ENCODE peak calls at places on chromosomes 13 and 19, in eight cellular contexts. One of them, this sample, is unnamed.
A peak's percentile ranks its signal among the peaks of the same experiment; 100 is the strongest.

GRCh38 chr19:33064117-33064777 is 441 bp downstream of the RHPN2 start:
- DNase-seq in HuH-7: peak; percentile 70
- DNase-seq in AG04450: no peak
- DNase-seq in T-helper 2 cell: peak; percentile 9
- DNase-seq in effector memory CD8-positive, alpha-beta T cell: no peak
- DNase-seq in non-pigmented ciliary epithelial cell: no peak
- DNase-seq in stimulated activated naive CD8-positive, alpha-beta T cell treated with anti-CD3 and anti-CD28 coated beads, Interleukin-15, Interleukin-2, amounts not matched to agents 100 U/mL and 50 U/mL, for 24 hours: peak; percentile 44
- DNase-seq in astrocyte of the spinal cord: no peak
- DNase-seq in this sample: no peak

GRCh38 chr13:35549481-35549880 is 73.0 kb upstream of the MAB21L1 start:
- DNase-seq in HuH-7: no peak
- DNase-seq in AG04450: no peak
- DNase-seq in T-helper 2 cell: no peak
- DNase-seq in effector memory CD8-positive, alpha-beta T cell: no peak
- DNase-seq in non-pigmented ciliary epithelial cell: peak; percentile 38
- DNase-seq in stimulated activated naive CD8-positive, alpha-beta T cell treated with anti-CD3 and anti-CD28 coated beads, Interleukin-15, Interleukin-2, amounts not matched to agents 100 U/mL and 50 U/mL, for 24 hours: no peak
- DNase-seq in astrocyte of the spinal cord: peak; percentile 70
- DNase-seq in this sample: peak; percentile 69

GRCh38 chr13:106532111-106532929 is 3.1 kb downstream of the EFNB2 start:
- DNase-seq in HuH-7: no peak
- DNase-seq in AG04450: no peak
- DNase-seq in T-helper 2 cell: no peak
- DNase-seq in effector memory CD8-positive, alpha-beta T cell: no peak
- DNase-seq in non-pigmented ciliary epithelial cell: no peak
- DNase-seq in stimulated activated naive CD8-positive, alpha-beta T cell treated with anti-CD3 and anti-CD28 coated beads, Interleukin-15, Interleukin-2, amounts not matched to agents 100 U/mL and 50 U/mL, for 24 hours: no peak
- DNase-seq in astrocyte of the spinal cord: peak; percentile 59
- DNase-seq in this sample: peak; percentile 64

GRCh38 chr13:43664700-43665191 is 122.0 kb downstream of the ENOX1 start:
- DNase-seq in HuH-7: no peak
- DNase-seq in AG04450: peak; percentile 37
- DNase-seq in T-helper 2 cell: no peak
- DNase-seq in effector memory CD8-positive, alpha-beta T cell: no peak
- DNase-seq in non-pigmented ciliary epithelial cell: peak; percentile 55
- DNase-seq in stimulated activated naive CD8-positive, alpha-beta T cell treated with anti-CD3 and anti-CD28 coated beads, Interleukin-15, Interleukin-2, amounts not matched to agents 100 U/mL and 50 U/mL, for 24 hours: no peak
- DNase-seq in astrocyte of the spinal cord: peak; percentile 75
- DNase-seq in this sample: peak; percentile 86

GRCh38 chr13:90414691-90415596 is 932.5 kb upstream of the MIR17HG start:
- DNase-seq in HuH-7: peak; percentile 1
- DNase-seq in AG04450: peak; percentile 37
- DNase-seq in T-helper 2 cell: no peak
- DNase-seq in effector memory CD8-positive, alpha-beta T cell: no peak
- DNase-seq in non-pigmented ciliary epithelial cell: peak; percentile 71
- DNase-seq in stimulated activated naive CD8-positive, alpha-beta T cell treated with anti-CD3 and anti-CD28 coated beads, Interleukin-15, Interleukin-2, amounts not matched to agents 100 U/mL and 50 U/mL, for 24 hours: no peak
- DNase-seq in astrocyte of the spinal cord: peak; percentile 76
- DNase-seq in this sample: peak; percentile 88

GRCh38 chr13:100520936-100521765 is 67.4 kb downstream of the GGACT start:
- DNase-seq in HuH-7: no peak
- DNase-seq in AG04450: no peak
- DNase-seq in T-helper 2 cell: no peak
- DNase-seq in effector memory CD8-positive, alpha-beta T cell: no peak
- DNase-seq in non-pigmented ciliary epithelial cell: no peak
- DNase-seq in stimulated activated naive CD8-positive, alpha-beta T cell treated with anti-CD3 and anti-CD28 coated beads, Interleukin-15, Interleukin-2, amounts not matched to agents 100 U/mL and 50 U/mL, for 24 hours: no peak
- DNase-seq in astrocyte of the spinal cord: peak; percentile 41
- DNase-seq in this sample: no peak

GRCh38 chr13:24293761-24294160 is 15.6 kb upstream of the C1QTNF9 start:
- DNase-seq in HuH-7: no peak
- DNase-seq in AG04450: no peak
- DNase-seq in T-helper 2 cell: no peak
- DNase-seq in effector memory CD8-positive, alpha-beta T cell: no peak
- DNase-seq in non-pigmented ciliary epithelial cell: no peak
- DNase-seq in stimulated activated naive CD8-positive, alpha-beta T cell treated with anti-CD3 and anti-CD28 coated beads, Interleukin-15, Interleukin-2, amounts not matched to agents 100 U/mL and 50 U/mL, for 24 hours: no peak
- DNase-seq in astrocyte of the spinal cord: no peak
- DNase-seq in this sample: no peak

GRCh38 chr13:18996627-18997051 is 185.0 kb downstream of the TUBA3C start:
- DNase-seq in HuH-7: no peak
- DNase-seq in AG04450: no peak
- DNase-seq in T-helper 2 cell: no peak
- DNase-seq in effector memory CD8-positive, alpha-beta T cell: no peak
- DNase-seq in non-pigmented ciliary epithelial cell: no peak
- DNase-seq in stimulated activated naive CD8-positive, alpha-beta T cell treated with anti-CD3 and anti-CD28 coated beads, Interleukin-15, Interleukin-2, amounts not matched to agents 100 U/mL and 50 U/mL, for 24 hours: no peak
- DNase-seq in astrocyte of the spinal cord: no peak
- DNase-seq in this sample: no peak

GRCh38 chr19:49145485-49146407 is 9.4 kb downstream of the HRC start:
- DNase-seq in HuH-7: peak; percentile 92
- DNase-seq in AG04450: no peak
- DNase-seq in T-helper 2 cell: peak; percentile 68
- DNase-seq in effector memory CD8-positive, alpha-beta T cell: peak; percentile 72
- DNase-seq in non-pigmented ciliary epithelial cell: no peak
- DNase-seq in stimulated activated naive CD8-positive, alpha-beta T cell treated with anti-CD3 and anti-CD28 coated beads, Interleukin-15, Interleukin-2, amounts not matched to agents 100 U/mL and 50 U/mL, for 24 hours: peak; percentile 89
- DNase-seq in astrocyte of the spinal cord: peak; percentile 75
- DNase-seq in this sample: peak; percentile 70

GRCh38 chr13:47478985-47479384 is 522.1 kb downstream of the SUCLA2 start:
- DNase-seq in HuH-7: no peak
- DNase-seq in AG04450: no peak
- DNase-seq in T-helper 2 cell: no peak
- DNase-seq in effector memory CD8-positive, alpha-beta T cell: no peak
- DNase-seq in non-pigmented ciliary epithelial cell: no peak
- DNase-seq in stimulated activated naive CD8-positive, alpha-beta T cell treated with anti-CD3 and anti-CD28 coated beads, Interleukin-15, Interleukin-2, amounts not matched to agents 100 U/mL and 50 U/mL, for 24 hours: no peak
- DNase-seq in astrocyte of the spinal cord: no peak
- DNase-seq in this sample: no peak

GRCh38 chr19:17775245-17775927 is 19.6 kb upstream of the B3GNT3 start:
- DNase-seq in HuH-7: peak; percentile 81
- DNase-seq in AG04450: no peak
- DNase-seq in T-helper 2 cell: no peak
- DNase-seq in effector memory CD8-positive, alpha-beta T cell: peak; percentile 27
- DNase-seq in non-pigmented ciliary epithelial cell: no peak
- DNase-seq in stimulated activated naive CD8-positive, alpha-beta T cell treated with anti-CD3 and anti-CD28 coated beads, Interleukin-15, Interleukin-2, amounts not matched to agents 100 U/mL and 50 U/mL, for 24 hours: peak; percentile 59
- DNase-seq in astrocyte of the spinal cord: no peak
- DNase-seq in this sample: peak; percentile 29

GRCh38 chr13:20360041-20360491 is 127.9 kb upstream of the GJB6 start:
- DNase-seq in HuH-7: no peak
- DNase-seq in AG04450: peak; percentile 18
- DNase-seq in T-helper 2 cell: no peak
- DNase-seq in effector memory CD8-positive, alpha-beta T cell: no peak
- DNase-seq in non-pigmented ciliary epithelial cell: no peak
- DNase-seq in stimulated activated naive CD8-positive, alpha-beta T cell treated with anti-CD3 and anti-CD28 coated beads, Interleukin-15, Interleukin-2, amounts not matched to agents 100 U/mL and 50 U/mL, for 24 hours: no peak
- DNase-seq in astrocyte of the spinal cord: peak; percentile 68
- DNase-seq in this sample: peak; percentile 65

GRCh38 chr19:14003279-14004051 is 2.7 kb downstream of the RFX1 start:
- DNase-seq in HuH-7: no peak
- DNase-seq in AG04450: no peak
- DNase-seq in T-helper 2 cell: no peak
- DNase-seq in effector memory CD8-positive, alpha-beta T cell: no peak
- DNase-seq in non-pigmented ciliary epithelial cell: no peak
- DNase-seq in stimulated activated naive CD8-positive, alpha-beta T cell treated with anti-CD3 and anti-CD28 coated beads, Interleukin-15, Interleukin-2, amounts not matched to agents 100 U/mL and 50 U/mL, for 24 hours: no peak
- DNase-seq in astrocyte of the spinal cord: no peak
- DNase-seq in this sample: no peak

GRCh38 chr13:78241278-78241919 is 322.8 kb upstream of the EDNRB start:
- DNase-seq in HuH-7: peak; percentile 10
- DNase-seq in AG04450: peak; percentile 2
- DNase-seq in T-helper 2 cell: no peak
- DNase-seq in effector memory CD8-positive, alpha-beta T cell: no peak
- DNase-seq in non-pigmented ciliary epithelial cell: no peak
- DNase-seq in stimulated activated naive CD8-positive, alpha-beta T cell treated with anti-CD3 and anti-CD28 coated beads, Interleukin-15, Interleukin-2, amounts not matched to agents 100 U/mL and 50 U/mL, for 24 hours: peak; percentile 32
- DNase-seq in astrocyte of the spinal cord: peak; percentile 20
- DNase-seq in this sample: peak; percentile 33

GRCh38 chr19:31960474-31960873 is 384.9 kb upstream of the ZNF507 start:
- DNase-seq in HuH-7: no peak
- DNase-seq in AG04450: no peak
- DNase-seq in T-helper 2 cell: no peak
- DNase-seq in effector memory CD8-positive, alpha-beta T cell: no peak
- DNase-seq in non-pigmented ciliary epithelial cell: no peak
- DNase-seq in stimulated activated naive CD8-positive, alpha-beta T cell treated with anti-CD3 and anti-CD28 coated beads, Interleukin-15, Interleukin-2, amounts not matched to agents 100 U/mL and 50 U/mL, for 24 hours: no peak
- DNase-seq in astrocyte of the spinal cord: no peak
- DNase-seq in this sample: no peak

GRCh38 chr19:6298413-6298812 is 18.6 kb upstream of the MLLT1 start:
- DNase-seq in HuH-7: no peak
- DNase-seq in AG04450: no peak
- DNase-seq in T-helper 2 cell: no peak
- DNase-seq in effector memory CD8-positive, alpha-beta T cell: no peak
- DNase-seq in non-pigmented ciliary epithelial cell: no peak
- DNase-seq in stimulated activated naive CD8-positive, alpha-beta T cell treated with anti-CD3 and anti-CD28 coated beads, Interleukin-15, Interleukin-2, amounts not matched to agents 100 U/mL and 50 U/mL, for 24 hours: no peak
- DNase-seq in astrocyte of the spinal cord: no peak
- DNase-seq in this sample: no peak

GRCh38 chr13:50133277-50133953 is 118.2 kb downstream of the KCNRG start:
- DNase-seq in HuH-7: no peak
- DNase-seq in AG04450: no peak
- DNase-seq in T-helper 2 cell: no peak
- DNase-seq in effector memory CD8-positive, alpha-beta T cell: no peak
- DNase-seq in non-pigmented ciliary epithelial cell: no peak
- DNase-seq in stimulated activated naive CD8-positive, alpha-beta T cell treated with anti-CD3 and anti-CD28 coated beads, Interleukin-15, Interleukin-2, amounts not matched to agents 100 U/mL and 50 U/mL, for 24 hours: no peak
- DNase-seq in astrocyte of the spinal cord: no peak
- DNase-seq in this sample: no peak

GRCh38 chr13:113586661-113587479 is 2.3 kb downstream of the TFDP1 start:
- DNase-seq in HuH-7: no peak
- DNase-seq in AG04450: no peak
- DNase-seq in T-helper 2 cell: no peak
- DNase-seq in effector memory CD8-positive, alpha-beta T cell: no peak
- DNase-seq in non-pigmented ciliary epithelial cell: no peak
- DNase-seq in stimulated activated naive CD8-positive, alpha-beta T cell treated with anti-CD3 and anti-CD28 coated beads, Interleukin-15, Interleukin-2, amounts not matched to agents 100 U/mL and 50 U/mL, for 24 hours: no peak
- DNase-seq in astrocyte of the spinal cord: no peak
- DNase-seq in this sample: no peak

GRCh38 chr13:23868521-23868920 is 20.7 kb downstream of the MIPEP start:
- DNase-seq in HuH-7: no peak
- DNase-seq in AG04450: peak; percentile 53
- DNase-seq in T-helper 2 cell: no peak
- DNase-seq in effector memory CD8-positive, alpha-beta T cell: no peak
- DNase-seq in non-pigmented ciliary epithelial cell: peak; percentile 60
- DNase-seq in stimulated activated naive CD8-positive, alpha-beta T cell treated with anti-CD3 and anti-CD28 coated beads, Interleukin-15, Interleukin-2, amounts not matched to agents 100 U/mL and 50 U/mL, for 24 hours: no peak
- DNase-seq in astrocyte of the spinal cord: peak; percentile 66
- DNase-seq in this sample: peak; percentile 89

GRCh38 chr13:101691326-101691725 is 238.9 kb downstream of the ITGBL1 start:
- DNase-seq in HuH-7: no peak
- DNase-seq in AG04450: no peak
- DNase-seq in T-helper 2 cell: no peak
- DNase-seq in effector memory CD8-positive, alpha-beta T cell: no peak
- DNase-seq in non-pigmented ciliary epithelial cell: no peak
- DNase-seq in stimulated activated naive CD8-positive, alpha-beta T cell treated with anti-CD3 and anti-CD28 coated beads, Interleukin-15, Interleukin-2, amounts not matched to agents 100 U/mL and 50 U/mL, for 24 hours: no peak
- DNase-seq in astrocyte of the spinal cord: no peak
- DNase-seq in this sample: no peak

GRCh38 chr13:90107658-90108057 is 1239.8 kb upstream of the MIR17HG start:
- DNase-seq in HuH-7: no peak
- DNase-seq in AG04450: no peak
- DNase-seq in T-helper 2 cell: no peak
- DNase-seq in effector memory CD8-positive, alpha-beta T cell: no peak
- DNase-seq in non-pigmented ciliary epithelial cell: no peak
- DNase-seq in stimulated activated naive CD8-positive, alpha-beta T cell treated with anti-CD3 and anti-CD28 coated beads, Interleukin-15, Interleukin-2, amounts not matched to agents 100 U/mL and 50 U/mL, for 24 hours: no peak
- DNase-seq in astrocyte of the spinal cord: no peak
- DNase-seq in this sample: no peak

GRCh38 chr13:36512771-36513170 is 80.5 kb downstream of the CCNA1 start:
- DNase-seq in HuH-7: no peak
- DNase-seq in AG04450: no peak
- DNase-seq in T-helper 2 cell: no peak
- DNase-seq in effector memory CD8-positive, alpha-beta T cell: no peak
- DNase-seq in non-pigmented ciliary epithelial cell: no peak
- DNase-seq in stimulated activated naive CD8-positive, alpha-beta T cell treated with anti-CD3 and anti-CD28 coated beads, Interleukin-15, Interleukin-2, amounts not matched to agents 100 U/mL and 50 U/mL, for 24 hours: no peak
- DNase-seq in astrocyte of the spinal cord: no peak
- DNase-seq in this sample: no peak

GRCh38 chr19:51513968-51514367 is 12.4 kb upstream of the SIGLEC12 start:
- DNase-seq in HuH-7: no peak
- DNase-seq in AG04450: no peak
- DNase-seq in T-helper 2 cell: no peak
- DNase-seq in effector memory CD8-positive, alpha-beta T cell: no peak
- DNase-seq in non-pigmented ciliary epithelial cell: no peak
- DNase-seq in stimulated activated naive CD8-positive, alpha-beta T cell treated with anti-CD3 and anti-CD28 coated beads, Interleukin-15, Interleukin-2, amounts not matched to agents 100 U/mL and 50 U/mL, for 24 hours: no peak
- DNase-seq in astrocyte of the spinal cord: no peak
- DNase-seq in this sample: no peak

GRCh38 chr13:41780736-41781708 is 179.9 kb downstream of the VWA8 start:
- DNase-seq in HuH-7: no peak
- DNase-seq in AG04450: peak; percentile 55
- DNase-seq in T-helper 2 cell: no peak
- DNase-seq in effector memory CD8-positive, alpha-beta T cell: no peak
- DNase-seq in non-pigmented ciliary epithelial cell: peak; percentile 74
- DNase-seq in stimulated activated naive CD8-positive, alpha-beta T cell treated with anti-CD3 and anti-CD28 coated beads, Interleukin-15, Interleukin-2, amounts not matched to agents 100 U/mL and 50 U/mL, for 24 hours: no peak
- DNase-seq in astrocyte of the spinal cord: peak; percentile 74
- DNase-seq in this sample: peak; percentile 89

GRCh38 chr13:20136781-20137703 is 23.8 kb downstream of the GJA3 start:
- DNase-seq in HuH-7: peak; percentile 88
- DNase-seq in AG04450: no peak
- DNase-seq in T-helper 2 cell: peak; percentile 25
- DNase-seq in effector memory CD8-positive, alpha-beta T cell: no peak
- DNase-seq in non-pigmented ciliary epithelial cell: no peak
- DNase-seq in stimulated activated naive CD8-positive, alpha-beta T cell treated with anti-CD3 and anti-CD28 coated beads, Interleukin-15, Interleukin-2, amounts not matched to agents 100 U/mL and 50 U/mL, for 24 hours: peak; percentile 62
- DNase-seq in astrocyte of the spinal cord: no peak
- DNase-seq in this sample: peak; percentile 18

GRCh38 chr13:30027569-30028455 is 177.4 kb upstream of the UBL3 start:
- DNase-seq in HuH-7: no peak
- DNase-seq in AG04450: no peak
- DNase-seq in T-helper 2 cell: no peak
- DNase-seq in effector memory CD8-positive, alpha-beta T cell: no peak
- DNase-seq in non-pigmented ciliary epithelial cell: no peak
- DNase-seq in stimulated activated naive CD8-positive, alpha-beta T cell treated with anti-CD3 and anti-CD28 coated beads, Interleukin-15, Interleukin-2, amounts not matched to agents 100 U/mL and 50 U/mL, for 24 hours: no peak
- DNase-seq in astrocyte of the spinal cord: peak; percentile 75
- DNase-seq in this sample: no peak

GRCh38 chr13:91085127-91085526 is 262.4 kb upstream of the MIR17HG start:
- DNase-seq in HuH-7: no peak
- DNase-seq in AG04450: no peak
- DNase-seq in T-helper 2 cell: no peak
- DNase-seq in effector memory CD8-positive, alpha-beta T cell: no peak
- DNase-seq in non-pigmented ciliary epithelial cell: no peak
- DNase-seq in stimulated activated naive CD8-positive, alpha-beta T cell treated with anti-CD3 and anti-CD28 coated beads, Interleukin-15, Interleukin-2, amounts not matched to agents 100 U/mL and 50 U/mL, for 24 hours: no peak
- DNase-seq in astrocyte of the spinal cord: no peak
- DNase-seq in this sample: no peak

GRCh38 chr13:59368652-59369051 is 795.1 kb downstream of the DIAPH3 start:
- DNase-seq in HuH-7: no peak
- DNase-seq in AG04450: no peak
- DNase-seq in T-helper 2 cell: no peak
- DNase-seq in effector memory CD8-positive, alpha-beta T cell: no peak
- DNase-seq in non-pigmented ciliary epithelial cell: no peak
- DNase-seq in stimulated activated naive CD8-positive, alpha-beta T cell treated with anti-CD3 and anti-CD28 coated beads, Interleukin-15, Interleukin-2, amounts not matched to agents 100 U/mL and 50 U/mL, for 24 hours: no peak
- DNase-seq in astrocyte of the spinal cord: no peak
- DNase-seq in this sample: no peak

GRCh38 chr13:46354143-46355087 is 32.6 kb downstream of the RUBCNL start:
- DNase-seq in HuH-7: no peak
- DNase-seq in AG04450: peak; percentile 65
- DNase-seq in T-helper 2 cell: no peak
- DNase-seq in effector memory CD8-positive, alpha-beta T cell: no peak
- DNase-seq in non-pigmented ciliary epithelial cell: peak; percentile 92
- DNase-seq in stimulated activated naive CD8-positive, alpha-beta T cell treated with anti-CD3 and anti-CD28 coated beads, Interleukin-15, Interleukin-2, amounts not matched to agents 100 U/mL and 50 U/mL, for 24 hours: peak; percentile 22
- DNase-seq in astrocyte of the spinal cord: peak; percentile 98
- DNase-seq in this sample: peak; percentile 96

GRCh38 chr13:44649118-44649455 is 73.0 kb upstream of the TSC22D1 start:
- DNase-seq in HuH-7: no peak
- DNase-seq in AG04450: no peak
- DNase-seq in T-helper 2 cell: no peak
- DNase-seq in effector memory CD8-positive, alpha-beta T cell: no peak
- DNase-seq in non-pigmented ciliary epithelial cell: no peak
- DNase-seq in stimulated activated naive CD8-positive, alpha-beta T cell treated with anti-CD3 and anti-CD28 coated beads, Interleukin-15, Interleukin-2, amounts not matched to agents 100 U/mL and 50 U/mL, for 24 hours: peak; percentile 54
- DNase-seq in astrocyte of the spinal cord: no peak
- DNase-seq in this sample: no peak